ENCODE peak calls at places on chromosomes 13 and 19, in nine cellular contexts. One of them, this sample, is unnamed.

GRCh38 chr13:52713894-52714293 is 25.7 kb downstream of the CNMD start:
- DNase-seq in brain microvascular endothelial cell: no peak
- DNase-seq in lung: peak; percentile 30
- DNase-seq in K562: no peak
- DNase-seq in psoas muscle: no peak
- DNase-seq in colonic mucosa: peak; percentile 18
- DNase-seq in BJ: no peak
- DNase-seq in fibroblast of pulmonary artery: peak; percentile 29
- DNase-seq in neural progenitor cell: no peak
- DNase-seq in this sample: no peak

GRCh38 chr19:48680436-48681126 is 7.8 kb upstream of the NTN5 start:
- DNase-seq in brain microvascular endothelial cell: no peak
- DNase-seq in lung: no peak
- DNase-seq in K562: no peak
- DNase-seq in psoas muscle: no peak
- DNase-seq in colonic mucosa: no peak
- DNase-seq in BJ: no peak
- DNase-seq in fibroblast of pulmonary artery: no peak
- DNase-seq in neural progenitor cell: no peak
- DNase-seq in this sample: no peak

GRCh38 chr19:49968279-49968922 is 7.4 kb upstream of the SIGLEC11 start:
- DNase-seq in brain microvascular endothelial cell: no peak
- DNase-seq in lung: no peak
- DNase-seq in K562: no peak
- DNase-seq in psoas muscle: no peak
- DNase-seq in colonic mucosa: no peak
- DNase-seq in BJ: no peak
- DNase-seq in fibroblast of pulmonary artery: no peak
- DNase-seq in neural progenitor cell: no peak
- DNase-seq in this sample: no peak

GRCh38 chr19:32407004-32407992 is 1.7 kb downstream of the DPY19L3 start:
- DNase-seq in brain microvascular endothelial cell: peak; percentile 12
- DNase-seq in lung: peak; percentile 34
- DNase-seq in K562: peak; percentile 72
- DNase-seq in psoas muscle: peak; percentile 63
- DNase-seq in colonic mucosa: no peak
- DNase-seq in BJ: no peak
- DNase-seq in fibroblast of pulmonary artery: peak; percentile 88
- DNase-seq in neural progenitor cell: no peak
- DNase-seq in this sample: peak; percentile 78

GRCh38 chr13:100175803-100176182 is 86.9 kb downstream of the PCCA start:
- DNase-seq in brain microvascular endothelial cell: no peak
- DNase-seq in lung: no peak
- DNase-seq in K562: no peak
- DNase-seq in psoas muscle: no peak
- DNase-seq in colonic mucosa: no peak
- DNase-seq in BJ: no peak
- DNase-seq in fibroblast of pulmonary artery: no peak
- DNase-seq in neural progenitor cell: no peak
- DNase-seq in this sample: no peak

GRCh38 chr19:40235238-40236025 is 8.9 kb upstream of the CCNP start:
- DNase-seq in brain microvascular endothelial cell: no peak
- DNase-seq in lung: no peak
- DNase-seq in K562: no peak
- DNase-seq in psoas muscle: no peak
- DNase-seq in colonic mucosa: no peak
- DNase-seq in BJ: no peak
- DNase-seq in fibroblast of pulmonary artery: no peak
- DNase-seq in neural progenitor cell: peak; percentile 24
- DNase-seq in this sample: no peak

GRCh38 chr13:96650301-96650886 is 343.9 kb downstream of the OXGR1 start:
- DNase-seq in brain microvascular endothelial cell: peak; percentile 76
- DNase-seq in lung: no peak
- DNase-seq in K562: no peak
- DNase-seq in psoas muscle: no peak
- DNase-seq in colonic mucosa: no peak
- DNase-seq in BJ: peak; percentile 8
- DNase-seq in fibroblast of pulmonary artery: peak; percentile 86
- DNase-seq in neural progenitor cell: no peak
- DNase-seq in this sample: peak; percentile 82

GRCh38 chr19:41843371-41843770 is 1.1 kb downstream of the LYPD4 start:
- DNase-seq in brain microvascular endothelial cell: no peak
- DNase-seq in lung: no peak
- DNase-seq in K562: peak; percentile 89
- DNase-seq in psoas muscle: no peak
- DNase-seq in colonic mucosa: no peak
- DNase-seq in BJ: no peak
- DNase-seq in fibroblast of pulmonary artery: no peak
- DNase-seq in neural progenitor cell: no peak
- DNase-seq in this sample: no peak

GRCh38 chr13:78816592-78816991 is 157.6 kb upstream of the OBI1 start:
- DNase-seq in brain microvascular endothelial cell: no peak
- DNase-seq in lung: no peak
- DNase-seq in K562: peak; percentile 28
- DNase-seq in psoas muscle: no peak
- DNase-seq in colonic mucosa: no peak
- DNase-seq in BJ: no peak
- DNase-seq in fibroblast of pulmonary artery: no peak
- DNase-seq in neural progenitor cell: no peak
- DNase-seq in this sample: no peak

GRCh38 chr13:76884167-76884566 is 2.0 kb downstream of the KCTD12 start:
- DNase-seq in brain microvascular endothelial cell: peak; percentile 29
- DNase-seq in lung: peak; percentile 56
- DNase-seq in K562: no peak
- DNase-seq in psoas muscle: peak; percentile 54
- DNase-seq in colonic mucosa: peak; percentile 64
- DNase-seq in BJ: no peak
- DNase-seq in fibroblast of pulmonary artery: peak; percentile 70
- DNase-seq in neural progenitor cell: peak; percentile 49
- DNase-seq in this sample: peak; percentile 40

GRCh38 chr13:105848494-105848893 is 687.0 kb downstream of the EFNB2 start:
- DNase-seq in brain microvascular endothelial cell: no peak
- DNase-seq in lung: no peak
- DNase-seq in K562: no peak
- DNase-seq in psoas muscle: no peak
- DNase-seq in colonic mucosa: no peak
- DNase-seq in BJ: no peak
- DNase-seq in fibroblast of pulmonary artery: no peak
- DNase-seq in neural progenitor cell: no peak
- DNase-seq in this sample: peak; percentile 96

GRCh38 chr19:47776568-47776967 is 1.9 kb upstream of the SELENOW start:
- DNase-seq in brain microvascular endothelial cell: no peak
- DNase-seq in lung: no peak
- DNase-seq in K562: no peak
- DNase-seq in psoas muscle: no peak
- DNase-seq in colonic mucosa: peak; percentile 46
- DNase-seq in BJ: no peak
- DNase-seq in fibroblast of pulmonary artery: no peak
- DNase-seq in neural progenitor cell: no peak
- DNase-seq in this sample: peak; percentile 98

GRCh38 chr13:67226686-67227085 is 3.5 kb downstream of the PCDH9 start:
- DNase-seq in brain microvascular endothelial cell: no peak
- DNase-seq in lung: no peak
- DNase-seq in K562: no peak
- DNase-seq in psoas muscle: no peak
- DNase-seq in colonic mucosa: no peak
- DNase-seq in BJ: no peak
- DNase-seq in fibroblast of pulmonary artery: no peak
- DNase-seq in neural progenitor cell: no peak
- DNase-seq in this sample: no peak

GRCh38 chr13:68125087-68125480 is 894.9 kb upstream of the PCDH9 start:
- DNase-seq in brain microvascular endothelial cell: no peak
- DNase-seq in lung: no peak
- DNase-seq in K562: no peak
- DNase-seq in psoas muscle: no peak
- DNase-seq in colonic mucosa: no peak
- DNase-seq in BJ: no peak
- DNase-seq in fibroblast of pulmonary artery: no peak
- DNase-seq in neural progenitor cell: no peak
- DNase-seq in this sample: peak; percentile 83

GRCh38 chr13:113098163-113098732 is 7.3 kb upstream of the F7 start:
- DNase-seq in brain microvascular endothelial cell: peak; percentile 63
- DNase-seq in lung: no peak
- DNase-seq in K562: no peak
- DNase-seq in psoas muscle: no peak
- DNase-seq in colonic mucosa: no peak
- DNase-seq in BJ: peak; percentile 35
- DNase-seq in fibroblast of pulmonary artery: no peak
- DNase-seq in neural progenitor cell: no peak
- DNase-seq in this sample: no peak

GRCh38 chr19:44196772-44197171 is 15.6 kb upstream of the ZNF227 start:
- DNase-seq in brain microvascular endothelial cell: no peak
- DNase-seq in lung: no peak
- DNase-seq in K562: no peak
- DNase-seq in psoas muscle: no peak
- DNase-seq in colonic mucosa: no peak
- DNase-seq in BJ: no peak
- DNase-seq in fibroblast of pulmonary artery: no peak
- DNase-seq in neural progenitor cell: no peak
- DNase-seq in this sample: no peak

GRCh38 chr13:69935043-69935442 is 172.6 kb upstream of the ATXN8OS start:
- DNase-seq in brain microvascular endothelial cell: no peak
- DNase-seq in lung: no peak
- DNase-seq in K562: no peak
- DNase-seq in psoas muscle: no peak
- DNase-seq in colonic mucosa: no peak
- DNase-seq in BJ: no peak
- DNase-seq in fibroblast of pulmonary artery: no peak
- DNase-seq in neural progenitor cell: no peak
- DNase-seq in this sample: peak; percentile 71
- TF ChIP-seq CTCF in brain microvascular endothelial cell: peak; percentile 31
- TF ChIP-seq CTCF in lung: no peak
- TF ChIP-seq CTCF in K562: no peak
- TF ChIP-seq CTCF in psoas muscle: no peak
- TF ChIP-seq CTCF in colonic mucosa: no peak
- TF ChIP-seq CTCF in BJ: no peak
- TF ChIP-seq CTCF in fibroblast of pulmonary artery: no peak
- TF ChIP-seq CTCF in neural progenitor cell: peak; percentile 37
- TF ChIP-seq CTCF in this sample: peak; percentile 69

DNA sequence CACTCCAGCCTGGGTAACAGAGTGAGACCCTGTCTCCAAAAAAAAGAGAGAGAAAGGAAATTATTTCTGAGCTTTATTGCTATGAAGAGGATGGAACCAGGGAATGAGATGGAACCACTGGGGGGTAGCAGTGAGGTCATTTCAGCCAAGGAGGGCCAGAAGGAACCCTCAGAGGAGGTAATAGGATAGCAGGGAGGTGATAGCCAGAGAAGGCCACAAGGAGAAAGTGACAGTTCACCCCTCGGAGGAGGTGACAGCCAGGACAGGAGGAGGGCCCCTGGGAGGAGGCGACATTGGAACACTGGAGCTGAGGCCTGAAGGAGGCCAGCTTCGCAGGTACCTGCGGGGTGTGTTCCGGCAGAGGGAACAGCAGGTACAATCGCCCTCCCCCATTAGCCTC is 695 bp upstream of the PGPEP1 start:
- DNase-seq in brain microvascular endothelial cell: no peak
- DNase-seq in lung: no peak
- DNase-seq in K562: peak; percentile 77
- DNase-seq in psoas muscle: no peak
- DNase-seq in colonic mucosa: peak; percentile 33
- DNase-seq in BJ: no peak
- DNase-seq in fibroblast of pulmonary artery: peak; percentile 35
- DNase-seq in neural progenitor cell: peak; percentile 29
- DNase-seq in this sample: no peak
- H3K4me3 ChIP-seq in brain microvascular endothelial cell: no peak overlapping the region
- H3K4me3 ChIP-seq in lung: no peak overlapping the region
- H3K4me3 ChIP-seq in K562: peak overlapping the region; percentile 97
- H3K4me3 ChIP-seq in psoas muscle: peak overlapping the region; percentile 90
- H3K4me3 ChIP-seq in colonic mucosa: no peak overlapping the region
- H3K4me3 ChIP-seq in BJ: no peak overlapping the region
- H3K4me3 ChIP-seq in fibroblast of pulmonary artery: no peak overlapping the region
- H3K4me3 ChIP-seq in neural progenitor cell: no peak overlapping the region
- H3K4me3 ChIP-seq in this sample: no peak overlapping the region

GRCh38 chr19:1222394-1222793 is 15.4 kb downstream of the CBARP start:
- DNase-seq in brain microvascular endothelial cell: no peak
- DNase-seq in lung: no peak
- DNase-seq in K562: no peak
- DNase-seq in psoas muscle: no peak
- DNase-seq in colonic mucosa: no peak
- DNase-seq in BJ: no peak
- DNase-seq in fibroblast of pulmonary artery: no peak
- DNase-seq in neural progenitor cell: no peak
- DNase-seq in this sample: no peak
- TF ChIP-seq CTCF in brain microvascular endothelial cell: peak; percentile 48
- TF ChIP-seq CTCF in lung: no peak
- TF ChIP-seq CTCF in K562: no peak
- TF ChIP-seq CTCF in psoas muscle: no peak
- TF ChIP-seq CTCF in colonic mucosa: no peak
- TF ChIP-seq CTCF in BJ: no peak
- TF ChIP-seq CTCF in fibroblast of pulmonary artery: peak; percentile 7
- TF ChIP-seq CTCF in neural progenitor cell: no peak
- TF ChIP-seq CTCF in this sample: no peak

DNA sequence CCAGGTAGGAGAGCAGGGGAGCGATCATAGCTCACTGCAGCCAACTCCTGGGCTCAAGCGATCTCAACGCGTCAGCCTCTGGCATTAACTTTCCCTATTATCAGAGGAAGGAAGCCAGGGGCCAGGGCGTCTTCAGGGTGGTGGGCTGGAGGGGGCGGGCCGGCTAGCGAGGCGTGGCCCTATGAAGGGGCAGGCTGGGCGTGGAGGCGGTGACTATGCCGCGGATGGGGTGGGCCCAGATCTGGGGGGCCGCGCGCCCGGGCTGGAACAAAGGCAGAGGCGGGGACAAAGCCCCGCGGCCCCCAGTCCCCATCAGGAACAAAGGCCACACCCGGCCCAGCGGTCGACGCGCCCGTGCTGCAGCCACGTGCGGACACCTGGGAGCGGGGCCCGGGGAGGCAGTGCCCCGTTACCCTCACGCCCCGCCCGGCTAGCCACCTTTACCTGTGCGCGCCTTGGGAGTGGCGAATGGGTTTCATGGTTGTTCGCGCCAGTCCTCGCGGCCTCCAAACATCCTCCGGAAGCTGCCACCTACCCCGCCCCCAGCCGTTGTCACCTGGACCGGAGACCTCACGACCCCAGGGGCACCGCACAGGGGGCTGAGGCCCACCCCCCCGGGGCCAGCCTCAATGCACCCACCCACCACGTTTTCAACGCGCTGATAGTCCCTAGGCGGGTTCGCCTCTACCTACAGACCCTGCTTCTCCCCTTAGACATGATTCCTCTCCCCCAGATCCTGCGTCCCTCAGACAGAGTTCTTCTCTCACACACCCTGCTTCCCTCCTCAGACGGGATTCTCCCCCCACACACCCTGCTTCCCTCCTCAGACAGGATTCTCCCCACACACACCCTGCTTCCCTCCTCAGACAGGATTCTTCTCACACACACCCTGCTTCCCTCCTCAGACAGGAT is 5.4 kb upstream of the TRIM28 start:
- DNase-seq in brain microvascular endothelial cell: no peak
- DNase-seq in lung: no peak
- DNase-seq in K562: no peak
- DNase-seq in psoas muscle: no peak
- DNase-seq in colonic mucosa: peak; percentile 61
- DNase-seq in BJ: no peak
- DNase-seq in fibroblast of pulmonary artery: peak; percentile 42
- DNase-seq in neural progenitor cell: peak; percentile 92
- DNase-seq in this sample: no peak
- H3K4me3 ChIP-seq in brain microvascular endothelial cell: peak overlapping the region; percentile 43
- H3K4me3 ChIP-seq in lung: peak overlapping the region; percentile 10
- H3K4me3 ChIP-seq in K562: no peak overlapping the region
- H3K4me3 ChIP-seq in psoas muscle: peak overlapping the region; percentile 45
- H3K4me3 ChIP-seq in colonic mucosa: peak overlapping the region; percentile 10
- H3K4me3 ChIP-seq in BJ: peak overlapping the region; percentile 15
- H3K4me3 ChIP-seq in fibroblast of pulmonary artery: peak overlapping the region; percentile 31
- H3K4me3 ChIP-seq in neural progenitor cell: peak overlapping the region; percentile 54
- H3K4me3 ChIP-seq in this sample: peak overlapping the region; percentile 23

GRCh38 chr13:71811344-71811743 is 55.7 kb downstream of the DACH1 start:
- DNase-seq in brain microvascular endothelial cell: no peak
- DNase-seq in lung: no peak
- DNase-seq in K562: no peak
- DNase-seq in psoas muscle: no peak
- DNase-seq in colonic mucosa: no peak
- DNase-seq in BJ: no peak
- DNase-seq in fibroblast of pulmonary artery: no peak
- DNase-seq in neural progenitor cell: no peak
- DNase-seq in this sample: no peak
- TF ChIP-seq CTCF in brain microvascular endothelial cell: no peak
- TF ChIP-seq CTCF in lung: no peak
- TF ChIP-seq CTCF in K562: no peak
- TF ChIP-seq CTCF in psoas muscle: no peak
- TF ChIP-seq CTCF in colonic mucosa: no peak
- TF ChIP-seq CTCF in BJ: no peak
- TF ChIP-seq CTCF in fibroblast of pulmonary artery: no peak
- TF ChIP-seq CTCF in neural progenitor cell: peak; percentile 11
- TF ChIP-seq CTCF in this sample: no peak